ENCODE peak calls at places on chromosomes 1 and 21, in eight cellular contexts. L is GM12865, Z is heart right ventricle, Q is brain microvascular endothelial cell, I is AG10803, H is cardiac muscle cell, P is right cardiac atrium, Y is OCI-LY7. C is an unnamed sample.
A peak's percentile ranks its signal among the peaks of the same experiment; 100 is the strongest.

GRCh38 chr21:45598666-45599065 is 44.9 kb upstream of the PCBP3 start:
- DNase-seq in L (no peak), Z (no peak), Q (no peak), I (no peak), H (no peak), P (no peak), Y (no peak), C (no peak)

GRCh38 chr1:224359207-224359606 is 2.5 kb downstream of the CNIH4 start:
- DNase-seq in L (no peak), Z (no peak), Q (no peak), I (no peak), H (no peak), P (no peak), Y (no peak), C (no peak)

GRCh38 chr1:214440219-214440965 is 111.0 kb downstream of the PTPN14 start:
- DNase-seq in L (no peak), Z (no peak), Q (no peak), I (no peak), H (no peak), P (no peak), Y (no peak), C (no peak)

GRCh38 chr1:1093610-1093943 is 19.5 kb upstream of the RNF223 start:
- DNase-seq in L (no peak), Z (peak; percentile 14), Q (no peak), I (no peak), H (no peak), P (no peak), Y (no peak), C (no peak)

GRCh38 chr1:46553506-46553905 is 2.1 kb upstream of the KNCN start:
- DNase-seq in L (no peak), Z (no peak), Q (no peak), I (no peak), H (no peak), P (no peak), Y (no peak), C (no peak)

GRCh38 chr1:88646852-88647645 is 37.0 kb upstream of the PKN2 start:
- DNase-seq in L (peak; percentile 10), Z (no peak), Q (no peak), I (no peak), H (no peak), P (no peak), Y (no peak), C (no peak)

GRCh38 chr1:164051791-164052190 is 507.2 kb upstream of the PBX1 start:
- DNase-seq in L (no peak), Z (no peak), Q (no peak), I (peak; percentile 21), H (no peak), P (no peak), Y (no peak), C (no peak)

GRCh38 chr1:185534806-185535205 is 199.4 kb upstream of the HMCN1 start:
- DNase-seq in L (no peak), Z (no peak), Q (no peak), I (no peak), H (peak; percentile 8), P (no peak), Y (no peak), C (no peak)

GRCh38 chr1:6001992-6002576 is 9.9 kb upstream of the NPHP4 start:
- DNase-seq in L (no peak), Z (peak; percentile 66), Q (no peak), I (no peak), H (no peak), P (no peak), Y (no peak), C (no peak)

GRCh38 chr1:21704055-21704660 is 35.0 kb upstream of the RAP1GAP start:
- DNase-seq in L (no peak), Z (no peak), Q (no peak), I (no peak), H (no peak), P (no peak), Y (no peak), C (no peak)

GRCh38 chr1:3712573-3713535 is 39.4 kb upstream of the CCDC27 start:
- DNase-seq in L (no peak), Z (peak; percentile 76), Q (no peak), I (no peak), H (peak; percentile 5), P (peak; percentile 52), Y (no peak), C (no peak)

GRCh38 chr1:231806623-231807470 is 180.3 kb downstream of the DISC1 start:
- DNase-seq in L (peak; percentile 61), Z (peak; percentile 51), Q (peak; percentile 43), I (no peak), H (peak; percentile 58), P (peak; percentile 60), Y (peak; percentile 37), C (no peak)

DNA sequence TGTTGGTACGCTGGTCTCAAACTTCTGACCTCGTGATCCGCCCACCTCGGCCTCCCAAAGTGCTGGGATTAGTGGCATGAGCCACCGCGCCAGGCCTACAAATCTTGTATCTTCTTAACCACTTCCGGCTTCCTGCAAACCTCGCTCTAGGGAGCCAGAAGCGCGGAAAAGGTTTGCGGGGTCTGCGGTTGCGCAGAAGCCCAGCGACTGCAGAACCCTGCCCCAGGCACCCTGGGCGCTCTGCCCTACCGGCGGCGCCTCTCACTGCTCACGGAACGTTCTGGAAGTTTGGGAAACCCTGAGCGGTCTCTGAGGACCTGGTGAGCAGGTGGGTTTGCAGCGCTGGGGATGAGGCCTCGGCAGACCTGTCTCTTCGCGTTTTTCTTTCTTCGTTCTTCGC is at the start of gene C1orf146:
- DNase-seq in L (no peak), Z (no peak), Q (no peak), I (no peak), H (no peak), P (no peak), Y (no peak), C (no peak)
- H3K4me3 ChIP-seq in L (no peak within 1 kb of the TSS), Z (no peak within 1 kb of the TSS), Q (no peak within 1 kb of the TSS), I (no peak within 1 kb of the TSS), H (no peak within 1 kb of the TSS), P (no peak within 1 kb of the TSS), Y (no peak within 1 kb of the TSS), C (no peak within 1 kb of the TSS)

GRCh38 chr1:115781343-115781742 is 12.8 kb upstream of the CASQ2 start:
- DNase-seq in L (no peak), Z (no peak), Q (peak; percentile 17), I (peak; percentile 75), H (peak; percentile 63), P (no peak), Y (no peak), C (peak; percentile 52)
- H3K4me3 ChIP-seq in L (no peak overlapping the region), Z (no peak overlapping the region), Q (no peak overlapping the region), I (no peak overlapping the region), H (no peak overlapping the region), P (no peak overlapping the region), Y (no peak overlapping the region), C (no peak overlapping the region)

GRCh38 chr1:212218065-212218464 is 67.1 kb upstream of the PPP2R5A start:
- DNase-seq in L (no peak), Z (no peak), Q (no peak), I (no peak), H (no peak), P (no peak), Y (no peak), C (no peak)
- H3K4me3 ChIP-seq in L (no peak overlapping the region), Z (no peak overlapping the region), Q (no peak overlapping the region), I (no peak overlapping the region), H (no peak overlapping the region), P (no peak overlapping the region), Y (no peak overlapping the region), C (no peak overlapping the region)

GRCh38 chr1:35533596-35533995 is 23.6 kb downstream of the KIAA0319L start:
- DNase-seq in L (no peak), Z (no peak), Q (no peak), I (no peak), H (no peak), P (no peak), Y (no peak), C (no peak)
- H3K4me3 ChIP-seq in L (no peak overlapping the region), Z (no peak overlapping the region), Q (no peak overlapping the region), I (no peak overlapping the region), H (no peak overlapping the region), P (no peak overlapping the region), Y (no peak overlapping the region), C (no peak overlapping the region)

GRCh38 chr1:64952055-64952699 is 14.2 kb downstream of the JAK1 start:
- DNase-seq in L (no peak), Z (no peak), Q (no peak), I (no peak), H (no peak), P (no peak), Y (no peak), C (no peak)

GRCh38 chr1:64948905-64949833 is 17.2 kb downstream of the JAK1 start:
- DNase-seq in L (no peak), Z (no peak), Q (no peak), I (peak; percentile 38), H (peak; percentile 34), P (no peak), Y (no peak), C (no peak)

GRCh38 chr1:64950284-64950809 is 16.0 kb downstream of the JAK1 start:
- DNase-seq in L (no peak), Z (no peak), Q (no peak), I (no peak), H (no peak), P (no peak), Y (no peak), C (no peak)

GRCh38 chr1:64944913-64945312 is 21.4 kb downstream of the JAK1 start:
- DNase-seq in L (no peak), Z (no peak), Q (no peak), I (no peak), H (no peak), P (no peak), Y (no peak), C (no peak)

DNA sequence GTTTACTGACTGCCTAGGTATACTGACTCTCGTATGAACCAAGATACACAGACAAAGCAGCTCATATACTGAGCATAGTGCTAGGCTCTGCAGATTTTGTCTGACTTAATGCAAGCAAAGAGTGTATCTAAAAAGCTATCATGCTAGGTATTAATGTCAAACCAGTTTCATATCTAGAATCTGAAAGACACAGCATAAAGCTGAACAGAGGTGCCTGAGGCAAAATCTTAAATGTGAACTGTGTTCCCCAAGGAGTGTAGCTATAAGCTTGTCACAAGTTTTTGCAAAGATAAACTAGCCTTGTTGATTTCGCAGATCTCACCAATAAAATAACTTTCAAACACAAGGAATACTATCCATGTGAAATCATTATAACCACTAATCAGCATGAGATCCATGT is 18.1 kb downstream of the JAK1 start:
- DNase-seq in L (no peak), Z (no peak), Q (no peak), I (no peak), H (no peak), P (no peak), Y (no peak), C (no peak)
- H3K4me3 ChIP-seq in L (no peak overlapping the region), Z (no peak overlapping the region), Q (no peak overlapping the region), I (no peak overlapping the region), H (no peak overlapping the region), P (no peak overlapping the region), Y (no peak overlapping the region), C (no peak overlapping the region)

GRCh38 chr1:9590201-9590600 is 1.5 kb downstream of the TMEM201 start:
- DNase-seq in L (no peak), Z (no peak), Q (no peak), I (no peak), H (no peak), P (peak; percentile 14), Y (peak; percentile 14), C (no peak)
- H3K4me3 ChIP-seq in L (peak overlapping the region; percentile 68), Z (no peak overlapping the region), Q (peak overlapping the region; percentile 60), I (no peak overlapping the region), H (no peak overlapping the region), P (no peak overlapping the region), Y (peak overlapping the region; percentile 90), C (no peak overlapping the region)

C was measured in AG09309.